ENCODE peak calls at places on chromosomes 11 and 22, in six cellular contexts. X is astrocyte; S is stimulated activated CD4-positive, alpha-beta T cell treated with anti-CD3 and anti-CD28 coated beads, Interleukin-2, amount 100 ng/mL, for 48 hours; A is AG04450; T is fibroblast of gingiva; U is ureter. I is an unnamed sample.

GRCh38 chr11:11814614-11815452 is 26.9 kb upstream of the USP47 start:
- DNase-seq in X (no peak), S (no peak), A (no peak), T (no peak), U (no peak), I (no peak)

GRCh38 chr11:72174299-72175070 is 17.5 kb upstream of the FOLR1 start:
- DNase-seq in X (no peak), S (no peak), A (no peak), T (no peak), U (no peak), I (no peak)

GRCh38 chr22:42343551-42344081 is 73.2 kb upstream of the TCF20 start:
- DNase-seq in X (no peak), S (no peak), A (no peak), T (no peak), U (no peak), I (no peak)

GRCh38 chr22:31897842-31898241 is 46.5 kb upstream of the YWHAH start:
- DNase-seq in X (no peak), S (no peak), A (no peak), T (no peak), U (no peak), I (no peak)

GRCh38 chr11:2097356-2097997 is 41.7 kb downstream of the IGF2 start:
- DNase-seq in X (peak), S (no peak), A (peak), T (peak), U (peak), I (peak)

GRCh38 chr11:78349614-78350013 is 68.0 kb downstream of the GAB2 start:
- DNase-seq in X (peak), S (no peak), A (no peak), T (no peak), U (no peak), I (no peak)

GRCh38 chr11:128725630-128726461 is 32.0 kb downstream of the FLI1 start:
- DNase-seq in X (peak), S (no peak), A (peak), T (peak), U (no peak), I (no peak)

GRCh38 chr11:71451596-71452353 is 1.2 kb upstream of the NADSYN1 start:
- DNase-seq in X (no peak), S (no peak), A (no peak), T (no peak), U (no peak), I (no peak)

GRCh38 chr11:128662960-128663359 is 30.9 kb upstream of the FLI1 start:
- DNase-seq in X (no peak), S (no peak), A (no peak), T (no peak), U (no peak), I (no peak)

GRCh38 chr22:48884786-48885185 is 942.9 kb downstream of the BRD1 start:
- DNase-seq in X (no peak), S (no peak), A (no peak), T (no peak), U (no peak), I (no peak)

GRCh38 chr11:63912678-63913077 is 4.3 kb downstream of the RCOR2 start:
- DNase-seq in X (no peak), S (no peak), A (no peak), T (no peak), U (no peak), I (no peak)

GRCh38 chr11:44718612-44719390 is 8.0 kb upstream of the TSPAN18 start:
- DNase-seq in X (no peak), S (no peak), A (no peak), T (no peak), U (no peak), I (no peak)

GRCh38 chr11:32341676-32342613 is 93.4 kb downstream of the WT1 start:
- DNase-seq in X (no peak), S (no peak), A (no peak), T (no peak), U (no peak), I (no peak)

GRCh38 chr11:63766501-63767270 is 1.9 kb downstream of the ZFTA start:
- DNase-seq in X (no peak), S (no peak), A (no peak), T (no peak), U (no peak), I (no peak)

GRCh38 chr11:29317669-29318068 is 699.2 kb downstream of the KCNA4 start:
- DNase-seq in X (peak), S (no peak), A (no peak), T (peak), U (no peak), I (no peak)

I was measured in iPS DF 19.7.